ENCODE peak calls at places on chromosome 4, in four cellular contexts. B is GM03348, D is pancreas, I is left kidney. R is an unnamed sample.

GRCh38 chr4:154604696-154605200 is 7.7 kb downstream of the FGG start:
- DNase-seq in B (no peak), D (no peak), I (no peak), R (no peak)

GRCh38 chr4:162322054-162322453 is 158.3 kb upstream of the FSTL5 start:
- DNase-seq in B (no peak), D (no peak), I (no peak), R (no peak)

GRCh38 chr4:89110541-89110985 is 770 bp upstream of the TIGD2 start:
- DNase-seq in B (no peak), D (peak), I (peak), R (no peak)

GRCh38 chr4:71029504-71029903 is 36.1 kb downstream of the DCK start:
- DNase-seq in B (no peak), D (no peak), I (no peak), R (no peak)

GRCh38 chr4:73520821-73521220 is 39.3 kb downstream of the AFM start:
- DNase-seq in B (peak), D (no peak), I (no peak), R (peak)

GRCh38 chr4:23368081-23368697 is 521.7 kb downstream of the PPARGC1A start:
- DNase-seq in B (no peak), D (no peak), I (peak), R (peak)

GRCh38 chr4:91325495-91325894 is 978.3 kb upstream of the GRID2 start:
- DNase-seq in B (no peak), D (no peak), I (no peak), R (no peak)

GRCh38 chr4:12787261-12787660 is 696.9 kb downstream of the RAB28 start:
- DNase-seq in B (no peak), D (no peak), I (no peak), R (no peak)

GRCh38 chr4:54213812-54214211 is 15.3 kb upstream of the PDGFRA start:
- DNase-seq in B (no peak), D (no peak), I (no peak), R (no peak)

GRCh38 chr4:8007581-8007980 is 67.9 kb upstream of the AFAP1 start:
- DNase-seq in B (no peak), D (no peak), I (no peak), R (no peak)

GRCh38 chr4:175691791-175692190 is 120.3 kb downstream of the GPM6A start:
- DNase-seq in B (no peak), D (no peak), I (no peak), R (no peak)

GRCh38 chr4:186695392-186695791 is 28.3 kb downstream of the FAT1 start:
- DNase-seq in B (no peak), D (no peak), I (no peak), R (no peak)

GRCh38 chr4:145861331-145862318 is 77.0 kb downstream of the ZNF827 start:
- DNase-seq in B (no peak), D (peak), I (no peak), R (no peak)

GRCh38 chr4:177302371-177303100 is 7.1 kb upstream of the NEIL3 start:
- DNase-seq in B (no peak), D (no peak), I (no peak), R (no peak)

GRCh38 chr4:25449688-25450087 is 72.6 kb downstream of the ANAPC4 start:
- DNase-seq in B (no peak), D (no peak), I (no peak), R (no peak)

GRCh38 chr4:90030953-90031352 is 96.2 kb upstream of the CCSER1 start:
- DNase-seq in B (no peak), D (no peak), I (peak), R (no peak)

R was measured in Karpas-422.